ENCODE peak calls at places on chromosomes 7 and 10, in eight cellular contexts. One of them, this sample, is unnamed.

GRCh38 chr10:79246209-79246581 is 101.1 kb upstream of the PPIF start:
- DNase-seq in effector CD4-positive, alpha-beta T cell: no peak
- DNase-seq in HT1080: no peak
- DNase-seq in NCI-H69: peak
- DNase-seq in substantia nigra: peak
- DNase-seq in mesendoderm: no peak
- DNase-seq in NCI-H345: no peak
- DNase-seq in HFFc6: no peak
- DNase-seq in this sample: peak

GRCh38 chr7:107559864-107560263 is 3.9 kb downstream of the COG5 start:
- DNase-seq in effector CD4-positive, alpha-beta T cell: no peak
- DNase-seq in HT1080: peak
- DNase-seq in NCI-H69: no peak
- DNase-seq in substantia nigra: no peak
- DNase-seq in mesendoderm: peak
- DNase-seq in NCI-H345: no peak
- DNase-seq in HFFc6: peak
- DNase-seq in this sample: peak

GRCh38 chr10:79367421-79368189 is 20.3 kb downstream of the PPIF start:
- DNase-seq in effector CD4-positive, alpha-beta T cell: no peak
- DNase-seq in HT1080: no peak
- DNase-seq in NCI-H69: no peak
- DNase-seq in substantia nigra: no peak
- DNase-seq in mesendoderm: no peak
- DNase-seq in NCI-H345: no peak
- DNase-seq in HFFc6: peak
- DNase-seq in this sample: no peak

GRCh38 chr7:17679427-17679826 is 260.9 kb downstream of the SNX13 start:
- DNase-seq in effector CD4-positive, alpha-beta T cell: no peak
- DNase-seq in HT1080: no peak
- DNase-seq in NCI-H69: no peak
- DNase-seq in substantia nigra: no peak
- DNase-seq in mesendoderm: no peak
- DNase-seq in NCI-H345: no peak
- DNase-seq in HFFc6: peak
- DNase-seq in this sample: peak

GRCh38 chr7:155339474-155339873 is 41.8 kb downstream of the INSIG1 start:
- DNase-seq in effector CD4-positive, alpha-beta T cell: no peak
- DNase-seq in HT1080: no peak
- DNase-seq in NCI-H69: no peak
- DNase-seq in substantia nigra: no peak
- DNase-seq in mesendoderm: no peak
- DNase-seq in NCI-H345: no peak
- DNase-seq in HFFc6: no peak
- DNase-seq in this sample: no peak

GRCh38 chr10:44424953-44425352 is 40.1 kb upstream of the CXCL12 start:
- DNase-seq in effector CD4-positive, alpha-beta T cell: no peak
- DNase-seq in HT1080: no peak
- DNase-seq in NCI-H69: no peak
- DNase-seq in substantia nigra: no peak
- DNase-seq in mesendoderm: no peak
- DNase-seq in NCI-H345: no peak
- DNase-seq in HFFc6: no peak
- DNase-seq in this sample: no peak

GRCh38 chr10:120041807-120042545 is 149.4 kb downstream of the SEC23IP start:
- DNase-seq in effector CD4-positive, alpha-beta T cell: no peak
- DNase-seq in HT1080: no peak
- DNase-seq in NCI-H69: no peak
- DNase-seq in substantia nigra: no peak
- DNase-seq in mesendoderm: peak
- DNase-seq in NCI-H345: no peak
- DNase-seq in HFFc6: no peak
- DNase-seq in this sample: no peak

GRCh38 chr7:155166673-155167370 is 96.7 kb downstream of the HTR5A start:
- DNase-seq in effector CD4-positive, alpha-beta T cell: no peak
- DNase-seq in HT1080: peak
- DNase-seq in NCI-H69: no peak
- DNase-seq in substantia nigra: no peak
- DNase-seq in mesendoderm: no peak
- DNase-seq in NCI-H345: no peak
- DNase-seq in HFFc6: peak
- DNase-seq in this sample: peak

GRCh38 chr7:113921363-113921762 is 2.6 kb upstream of the PPP1R3A start:
- DNase-seq in effector CD4-positive, alpha-beta T cell: no peak
- DNase-seq in HT1080: no peak
- DNase-seq in NCI-H69: peak
- DNase-seq in substantia nigra: no peak
- DNase-seq in mesendoderm: no peak
- DNase-seq in NCI-H345: no peak
- DNase-seq in HFFc6: no peak
- DNase-seq in this sample: no peak

GRCh38 chr10:69980672-69981071 is 72.0 kb upstream of the MACROH2A2 start:
- DNase-seq in effector CD4-positive, alpha-beta T cell: no peak
- DNase-seq in HT1080: no peak
- DNase-seq in NCI-H69: no peak
- DNase-seq in substantia nigra: no peak
- DNase-seq in mesendoderm: no peak
- DNase-seq in NCI-H345: no peak
- DNase-seq in HFFc6: no peak
- DNase-seq in this sample: no peak

GRCh38 chr7:108226723-108227359 is 96.7 kb upstream of the LAMB4 start:
- DNase-seq in effector CD4-positive, alpha-beta T cell: no peak
- DNase-seq in HT1080: no peak
- DNase-seq in NCI-H69: peak
- DNase-seq in substantia nigra: no peak
- DNase-seq in mesendoderm: no peak
- DNase-seq in NCI-H345: no peak
- DNase-seq in HFFc6: no peak
- DNase-seq in this sample: no peak

GRCh38 chr7:143085109-143085508 is 33.0 kb downstream of the OR6V1 start:
- DNase-seq in effector CD4-positive, alpha-beta T cell: no peak
- DNase-seq in HT1080: no peak
- DNase-seq in NCI-H69: no peak
- DNase-seq in substantia nigra: no peak
- DNase-seq in mesendoderm: no peak
- DNase-seq in NCI-H345: no peak
- DNase-seq in HFFc6: no peak
- DNase-seq in this sample: no peak

GRCh38 chr7:106110885-106111670 is 1.0 kb downstream of the SYPL1 start:
- DNase-seq in effector CD4-positive, alpha-beta T cell: no peak
- DNase-seq in HT1080: peak
- DNase-seq in NCI-H69: peak
- DNase-seq in substantia nigra: no peak
- DNase-seq in mesendoderm: no peak
- DNase-seq in NCI-H345: no peak
- DNase-seq in HFFc6: peak
- DNase-seq in this sample: peak

GRCh38 chr7:27740449-27741086 is 606 bp downstream of the TAX1BP1 start:
- DNase-seq in effector CD4-positive, alpha-beta T cell: peak
- DNase-seq in HT1080: peak
- DNase-seq in NCI-H69: peak
- DNase-seq in substantia nigra: peak
- DNase-seq in mesendoderm: peak
- DNase-seq in NCI-H345: peak
- DNase-seq in HFFc6: peak
- DNase-seq in this sample: peak

GRCh38 chr10:73956476-73957338 is 41.2 kb upstream of the VCL start:
- DNase-seq in effector CD4-positive, alpha-beta T cell: no peak
- DNase-seq in HT1080: peak
- DNase-seq in NCI-H69: no peak
- DNase-seq in substantia nigra: no peak
- DNase-seq in mesendoderm: no peak
- DNase-seq in NCI-H345: no peak
- DNase-seq in HFFc6: peak
- DNase-seq in this sample: no peak

GRCh38 chr7:4204530-4205165 is 477.4 kb upstream of the FOXK1 start:
- DNase-seq in effector CD4-positive, alpha-beta T cell: no peak
- DNase-seq in HT1080: no peak
- DNase-seq in NCI-H69: no peak
- DNase-seq in substantia nigra: no peak
- DNase-seq in mesendoderm: no peak
- DNase-seq in NCI-H345: no peak
- DNase-seq in HFFc6: no peak
- DNase-seq in this sample: no peak

GRCh38 chr10:22334414-22335203 is 10.7 kb upstream of the SPAG6 start:
- DNase-seq in effector CD4-positive, alpha-beta T cell: no peak
- DNase-seq in HT1080: no peak
- DNase-seq in NCI-H69: no peak
- DNase-seq in substantia nigra: no peak
- DNase-seq in mesendoderm: peak
- DNase-seq in NCI-H345: no peak
- DNase-seq in HFFc6: no peak
- DNase-seq in this sample: no peak